ENCODE peak calls at places on chromosome 16, in nine cellular contexts. L is GM23248; S is neural progenitor cell; V is fibroblast of lung; H is SK-N-SH; M is neuronal stem cell; Y is IMR-90; R is heart right ventricle; U is effector memory CD4-positive, alpha-beta T cell. D is an unnamed sample.

GRCh38 chr16:79049040-79049439 is 551.5 kb downstream of the MAF start:
- DNase-seq in L (no peak), U (no peak), V (no peak), H (no peak), M (no peak), S (no peak), R (no peak), Y (no peak), D (no peak)

GRCh38 chr16:4556112-4556511 is at the start of gene C16orf96:
- DNase-seq in S (no peak), U (no peak), Y (no peak), V (no peak), R (no peak), H (no peak), L (peak; percentile 23), M (no peak), D (no peak)

GRCh38 chr16:12260647-12261262 is 284.2 kb downstream of the SNX29 start:
- DNase-seq in U (no peak), S (peak; percentile 71), H (no peak), M (no peak), Y (peak; percentile 84), V (peak; percentile 58), R (no peak), L (no peak), D (no peak)

GRCh38 chr16:49825006-49825405 is 30.9 kb downstream of the ZNF423 start:
- DNase-seq in Y (no peak), V (no peak), U (no peak), R (no peak), H (no peak), M (no peak), S (no peak), L (no peak), D (no peak)

GRCh38 chr16:56960681-56961281 is 969 bp upstream of the CETP start:
- DNase-seq in V (no peak), S (no peak), L (no peak), U (no peak), M (no peak), R (no peak), H (no peak), Y (peak; percentile 51), D (no peak)

GRCh38 chr16:22721497-22722100 is 92.4 kb upstream of the HS3ST2 start:
- DNase-seq in R (no peak), M (no peak), L (peak; percentile 7), V (no peak), H (peak; percentile 68), Y (no peak), U (no peak), S (no peak), D (no peak)

GRCh38 chr16:35776-36305 is 17.6 kb downstream of the POLR3K start:
- DNase-seq in M (no peak), L (no peak), V (no peak), S (no peak), H (no peak), R (no peak), U (no peak), Y (no peak), D (no peak)

GRCh38 chr16:59878479-59878878 is 1144.4 kb upstream of the GOT2 start:
- DNase-seq in U (no peak), V (peak; percentile 75), S (no peak), M (no peak), Y (peak; percentile 4), H (no peak), R (no peak), L (peak; percentile 30), D (no peak)

GRCh38 chr16:52441886-52442285 is 105.1 kb downstream of the TOX3 start:
- DNase-seq in Y (no peak), L (no peak), M (no peak), H (no peak), U (no peak), V (no peak), R (no peak), S (no peak), D (no peak)

GRCh38 chr16:11992594-11993524 is 16.3 kb downstream of the SNX29 start:
- DNase-seq in H (no peak), S (no peak), R (no peak), M (no peak), L (no peak), V (no peak), U (no peak), Y (no peak), D (no peak)

GRCh38 chr16:50864386-50864785 is 122.5 kb downstream of the CYLD start:
- DNase-seq in U (no peak), V (no peak), Y (no peak), S (no peak), H (no peak), R (no peak), M (no peak), L (no peak), D (no peak)

GRCh38 chr16:81752225-81752875 is 26.7 kb upstream of the PLCG2 start:
- DNase-seq in Y (no peak), U (no peak), H (no peak), S (no peak), V (no peak), M (no peak), L (peak; percentile 38), R (peak; percentile 56), D (no peak)

GRCh38 chr16:85396879-85397871 is 215.9 kb upstream of the GSE1 start:
- DNase-seq in H (no peak), M (no peak), U (no peak), L (no peak), V (no peak), S (no peak), Y (no peak), R (peak; percentile 14), D (no peak)

GRCh38 chr16:83615553-83615952 is 192.2 kb upstream of the HSBP1 start:
- DNase-seq in U (no peak), S (no peak), M (no peak), L (peak; percentile 56), R (no peak), H (no peak), Y (peak; percentile 48), V (peak; percentile 15), D (no peak)

GRCh38 chr16:19844945-19845641 is 39.6 kb downstream of the GPRC5B start:
- DNase-seq in U (no peak), Y (peak; percentile 92), S (no peak), M (no peak), L (peak; percentile 96), R (no peak), H (no peak), V (peak; percentile 86), D (no peak)

GRCh38 chr16:73054732-73055481 is 7.0 kb upstream of the ZFHX3 start:
- DNase-seq in L (peak; percentile 58), Y (peak; percentile 77), S (no peak), H (peak; percentile 45), V (peak; percentile 90), U (no peak), R (no peak), M (no peak), D (no peak)
- H3K4me1 ChIP-seq in L (peaks cover 34% of the 10 kb centered on the region), Y (peaks cover 33% of the 10 kb centered on the region), S (peaks cover 63% of the 10 kb centered on the region), H (peaks cover 66% of the 10 kb centered on the region), V (peaks cover 33% of the 10 kb centered on the region), U (no peaks in the 10 kb centered on the region), R (peaks cover 62% of the 10 kb centered on the region), M (peaks cover 49% of the 10 kb centered on the region), D (peaks cover 11% of the 10 kb centered on the region)

GRCh38 chr16:3094289-3095027 is 4.6 kb downstream of the ZSCAN10 start:
- DNase-seq in L (peak; percentile 50), M (no peak), Y (peak; percentile 23), R (no peak), V (peak; percentile 49), S (peak; percentile 68), H (peak; percentile 59), U (peak; percentile 22), D (peak; percentile 82)

GRCh38 chr16:3098459-3099394 is at the start of gene ZSCAN10:
- DNase-seq in H (no peak), M (no peak), U (no peak), L (no peak), S (peak; percentile 35), V (no peak), Y (no peak), R (no peak), D (no peak)

GRCh38 chr16:3096362-3096761 is 2.7 kb downstream of the ZSCAN10 start:
- DNase-seq in Y (no peak), S (no peak), M (no peak), H (no peak), L (no peak), U (no peak), V (no peak), R (no peak), D (no peak)

GRCh38 chr16:3097266-3097665 is 1.8 kb downstream of the ZSCAN10 start:
- DNase-seq in Y (no peak), H (no peak), L (no peak), U (no peak), R (no peak), S (no peak), M (no peak), V (no peak), D (no peak)

GRCh38 chr16:3095869-3096268 is 3.2 kb downstream of the ZSCAN10 start:
- DNase-seq in M (no peak), Y (no peak), L (peak; percentile 39), R (no peak), S (no peak), V (no peak), H (peak; percentile 57), U (peak; percentile 52), D (peak; percentile 59)
- H3K27me3 ChIP-seq in M (peaks cover 11% of the 10 kb centered on the region), Y (peaks cover 46% of the 10 kb centered on the region), L (peaks cover 18% of the 10 kb centered on the region), R (peaks cover 10% of the 10 kb centered on the region), S (peaks cover 6% of the 10 kb centered on the region), V (peaks cover 20% of the 10 kb centered on the region), H (peaks cover 24% of the 10 kb centered on the region), U (no peaks in the 10 kb centered on the region), D (no peaks in the 10 kb centered on the region)

GRCh38 chr16:6862058-6862457 is 470.6 kb upstream of the RBFOX1 start:
- DNase-seq in U (no peak), R (no peak), H (no peak), V (no peak), M (no peak), Y (no peak), L (no peak), S (no peak), D (no peak)
- H3K4me1 ChIP-seq in U (no peaks in the 10 kb centered on the region), R (no peaks in the 10 kb centered on the region), H (no peaks in the 10 kb centered on the region), V (no peaks in the 10 kb centered on the region), M (no peaks in the 10 kb centered on the region), Y (no peaks in the 10 kb centered on the region), L (no peaks in the 10 kb centered on the region), S (peaks cover 59% of the 10 kb centered on the region), D (no peaks in the 10 kb centered on the region)

GRCh38 chr16:54935411-54936085 is 4.9 kb downstream of the IRX5 start:
- DNase-seq in V (no peak), U (no peak), Y (no peak), M (no peak), H (no peak), L (peak; percentile 71), S (no peak), R (no peak), D (no peak)

GRCh38 chr16:54936979-54937672 is 6.5 kb downstream of the IRX5 start:
- DNase-seq in S (peak; percentile 93), L (peak; percentile 93), H (no peak), U (no peak), R (peak; percentile 52), Y (no peak), V (no peak), M (peak; percentile 83), D (no peak)

GRCh38 chr16:54934536-54935410 is 4.1 kb downstream of the IRX5 start:
- DNase-seq in Y (no peak), S (peak; percentile 86), L (peak; percentile 72), H (peak; percentile 48), M (peak; percentile 63), V (no peak), R (no peak), U (no peak), D (no peak)

GRCh38 chr16:54937673-54938350 is 7.1 kb downstream of the IRX5 start:
- DNase-seq in L (peak; percentile 66), R (no peak), Y (no peak), S (no peak), H (no peak), M (peak; percentile 49), U (no peak), V (no peak), D (no peak)

GRCh38 chr16:54936086-54936978 is 5.7 kb downstream of the IRX5 start:
- DNase-seq in Y (no peak), S (peak; percentile 89), U (no peak), M (peak; percentile 63), R (peak; percentile 35), H (no peak), L (peak; percentile 77), V (no peak), D (no peak)
- H3K27me3 ChIP-seq in Y (peaks cover 93% of the 10 kb centered on the region), S (peaks cover 100% of the 10 kb centered on the region), U (peaks cover 88% of the 10 kb centered on the region), M (no peaks in the 10 kb centered on the region), R (peaks cover 93% of the 10 kb centered on the region), H (no peaks in the 10 kb centered on the region), L (no peaks in the 10 kb centered on the region), V (peaks cover 69% of the 10 kb centered on the region), D (peaks cover 33% of the 10 kb centered on the region)